ENCODE peak calls at places on chromosomes 1 and 21, in six cellular contexts. M is SK-N-SH, C is HL-60, N is GM12878, P is H1, A is HepG2. T is an unnamed sample.

GRCh38 chr1:9235123-9235513 is 544 bp downstream of the H6PD start:
- DNase-seq in P (no peak), A (peak; percentile 36), M (no peak), C (no peak), N (no peak), T (no peak)

GRCh38 chr1:67652800-67653199 is 32.2 kb upstream of the GADD45A start:
- DNase-seq in N (no peak), M (no peak), A (no peak), C (no peak), P (no peak), T (peak; percentile 18)

GRCh38 chr21:17270234-17270633 is 242.6 kb upstream of the CXADR start:
- DNase-seq in C (no peak), M (peak; percentile 48), A (peak; percentile 34), P (no peak), N (no peak), T (peak; percentile 6)

GRCh38 chr1:76786232-76786631 is 81.0 kb upstream of the ST6GALNAC5 start:
- DNase-seq in A (no peak), C (no peak), N (no peak), P (no peak), M (no peak), T (no peak)

GRCh38 chr21:20790113-20790512 is 208.1 kb upstream of the NCAM2 start:
- DNase-seq in N (no peak), A (no peak), C (no peak), P (peak; percentile 46), M (no peak), T (no peak)

GRCh38 chr1:11929849-11930248 is 3.6 kb upstream of the KIAA2013 start:
- DNase-seq in C (no peak), N (no peak), A (peak; percentile 62), P (no peak), M (peak; percentile 79), T (peak; percentile 31)

GRCh38 chr1:25926731-25927496 is 20.7 kb upstream of the STMN1 start:
- DNase-seq in C (no peak), M (peak; percentile 75), N (no peak), A (no peak), P (no peak), T (no peak)

GRCh38 chr1:156458181-156458503 is 42.4 kb downstream of the MEF2D start:
- DNase-seq in A (no peak), M (no peak), C (no peak), N (no peak), P (no peak), T (no peak)

GRCh38 chr1:31183927-31184554 is 55.6 kb downstream of the NKAIN1 start:
- DNase-seq in N (no peak), M (peak; percentile 79), P (no peak), C (no peak), A (peak; percentile 46), T (peak; percentile 67)

GRCh38 chr1:207259391-207259790 is 62.1 kb upstream of the CD55 start:
- DNase-seq in C (no peak), N (no peak), P (no peak), A (peak; percentile 23), M (no peak), T (no peak)

GRCh38 chr1:212030936-212031528 is 4.3 kb downstream of the INTS7 start:
- DNase-seq in C (no peak), P (no peak), N (no peak), M (no peak), A (peak; percentile 83), T (peak; percentile 47)

DNA sequence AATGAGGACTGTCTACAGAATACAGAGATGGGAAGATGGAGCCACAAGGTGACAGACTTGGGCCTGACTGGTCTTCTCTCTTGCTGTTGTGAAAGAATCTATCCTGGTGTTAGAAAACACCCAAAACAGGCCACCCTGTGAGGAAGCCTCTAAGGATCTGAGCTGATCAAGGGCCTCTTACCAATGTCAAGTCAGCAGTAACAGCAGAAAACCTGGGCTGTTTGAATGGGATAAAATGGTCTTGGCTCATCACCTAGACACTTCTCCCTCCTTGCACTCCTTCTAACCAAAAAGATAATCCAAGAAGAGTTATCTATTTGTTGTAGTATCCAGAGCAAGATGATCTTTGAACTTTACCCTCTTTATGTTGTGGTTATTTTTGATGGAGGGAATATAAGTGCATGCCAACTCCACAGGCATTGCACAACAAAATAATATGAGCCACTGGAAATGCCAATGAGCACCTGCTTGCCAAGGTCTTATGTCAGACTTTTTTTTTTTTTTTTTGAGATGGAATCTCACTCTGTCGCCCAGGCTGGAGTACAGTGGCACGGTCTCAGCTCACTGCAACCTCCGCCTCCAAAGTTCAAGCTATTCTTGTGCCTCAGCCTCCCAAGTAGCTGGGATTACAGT is 32.8 kb upstream of the ZNF281 start:
- DNase-seq in N (no peak), P (no peak), C (no peak), M (no peak), A (no peak), T (no peak)
- TF ChIP-seq GABPA in N (no peak), P (no peak), C (no peak), M (no peak), A (no peak), T (no peak)

GRCh38 chr1:65235867-65236805 is 73.2 kb upstream of the DNAJC6 start:
- DNase-seq in P (no peak), C (no peak), M (peak; percentile 25), N (no peak), A (peak; percentile 46), T (peak; percentile 81)
- TF ChIP-seq GABPA in P (no peak), C (no peak), M (no peak), N (no peak), A (no peak), T (no peak)

GRCh38 chr1:3698660-3699408 is 46.5 kb downstream of the TP73 start:
- DNase-seq in A (no peak), C (no peak), N (no peak), M (no peak), P (no peak), T (no peak)
- TF ChIP-seq GABPA in A (no peak), C (no peak), N (no peak), M (no peak), P (no peak), T (no peak)

GRCh38 chr1:216047821-216048220 is 375.4 kb downstream of the USH2A start:
- DNase-seq in C (no peak), P (no peak), N (no peak), A (no peak), M (no peak), T (no peak)

GRCh38 chr1:216044538-216044937 is 378.7 kb downstream of the USH2A start:
- DNase-seq in C (no peak), P (no peak), A (no peak), N (no peak), M (no peak), T (no peak)

GRCh38 chr1:216051071-216051470 is 372.2 kb downstream of the USH2A start:
- DNase-seq in N (no peak), C (no peak), P (no peak), A (no peak), M (no peak), T (no peak)

DNA sequence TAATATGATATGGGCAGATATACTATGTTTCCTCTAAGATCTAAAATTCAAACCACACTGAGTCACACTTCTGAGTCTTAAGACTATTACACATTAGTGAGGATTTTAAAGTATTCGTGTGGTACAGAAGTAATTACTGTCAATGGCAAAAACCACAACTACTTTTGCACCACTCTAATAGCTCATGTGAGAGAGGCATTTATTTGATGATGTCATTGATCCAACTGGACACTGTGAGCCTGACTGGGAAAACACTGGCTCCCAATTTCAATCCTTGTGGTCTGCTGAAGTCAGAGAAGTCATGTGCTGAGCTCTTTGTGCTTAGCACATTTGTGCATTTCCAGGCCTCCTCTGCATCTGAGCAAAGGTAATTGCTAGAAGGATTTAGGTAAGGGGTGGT is 377.8 kb downstream of the USH2A start:
- DNase-seq in N (no peak), M (no peak), A (no peak), P (no peak), C (no peak), T (no peak)
- TF ChIP-seq GABPA in N (no peak), M (no peak), A (no peak), P (no peak), C (no peak), T (no peak)

GRCh38 chr21:45642122-45642813 is 1.3 kb upstream of the PCBP3 start:
- DNase-seq in M (no peak), A (no peak), N (no peak), C (peak; percentile 5), P (no peak), T (no peak)

GRCh38 chr21:45641480-45642035 is 2.0 kb upstream of the PCBP3 start:
- DNase-seq in A (no peak), M (no peak), P (no peak), N (no peak), C (no peak), T (no peak)

GRCh38 chr21:45643021-45643980 is at the start of gene PCBP3:
- DNase-seq in A (no peak), M (peak; percentile 98), N (peak; percentile 66), C (peak; percentile 66), P (peak; percentile 86), T (peak; percentile 96)

GRCh38 chr21:45640888-45641479 is 2.5 kb upstream of the PCBP3 start:
- DNase-seq in N (peak; percentile 56), C (no peak), P (no peak), A (no peak), M (no peak), T (no peak)

GRCh38 chr21:45644041-45644906 is 749 bp downstream of the PCBP3 start:
- DNase-seq in P (no peak), M (peak; percentile 77), N (no peak), C (no peak), A (no peak), T (no peak)
- TF ChIP-seq GABPA in P (no peak), M (no peak), N (no peak), C (no peak), A (no peak), T (no peak)

GRCh38 chr21:41879190-41879998 is at the start of gene PRDM15:
- DNase-seq in P (no peak), M (peak; percentile 94), C (peak; percentile 69), A (peak; percentile 55), N (no peak), T (peak; percentile 93)

GRCh38 chr21:41876928-41877652 is 2.1 kb downstream of the PRDM15 start:
- DNase-seq in M (no peak), N (no peak), C (no peak), A (no peak), P (no peak), T (no peak)

GRCh38 chr21:41876396-41876795 is 2.7 kb downstream of the PRDM15 start:
- DNase-seq in C (no peak), M (no peak), N (no peak), A (no peak), P (no peak), T (no peak)

GRCh38 chr21:41878831-41879189 is 334 bp downstream of the PRDM15 start:
- DNase-seq in M (peak; percentile 93), N (no peak), C (peak; percentile 38), A (peak; percentile 45), P (no peak), T (peak; percentile 92)

GRCh38 chr21:41877901-41878830 is 978 bp downstream of the PRDM15 start:
- DNase-seq in M (peak; percentile 70), N (no peak), A (no peak), P (no peak), C (peak; percentile 64), T (peak; percentile 76)
- TF ChIP-seq GABPA in M (no peak), N (no peak), A (no peak), P (no peak), C (no peak), T (no peak)

DNA sequence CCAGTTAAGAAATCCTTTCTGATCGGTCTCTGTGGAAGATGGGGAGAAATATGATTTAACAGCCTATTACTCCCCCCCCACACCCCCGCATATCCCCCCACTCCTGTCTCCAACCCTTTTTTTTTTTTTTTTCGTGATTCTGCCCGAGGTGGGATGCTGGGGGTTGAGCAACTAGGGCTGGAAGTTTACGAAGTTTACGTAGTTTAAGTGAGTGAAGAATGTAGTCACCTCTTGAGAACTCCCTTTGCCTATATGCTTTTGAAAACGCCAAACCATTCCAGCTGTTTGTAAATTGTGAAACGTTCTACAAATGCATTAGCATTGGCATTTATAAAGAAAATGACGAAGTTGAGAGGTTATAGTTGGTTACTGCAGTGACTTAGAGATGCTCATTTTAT is 815 bp downstream of the NEXN start:
- DNase-seq in P (no peak), C (no peak), N (no peak), M (no peak), A (peak; percentile 24), T (no peak)
- TF ChIP-seq GABPA in P (no peak), C (no peak), N (no peak), M (no peak), A (no peak), T (no peak)

T was measured in K562.